ENCODE peak calls at places on chromosomes 2 and 18, in eight cellular contexts. U is ELR; P is CD8-positive, alpha-beta T cell; C is cardiac fibroblast; O is HT1080; J is GM23248; F is activated T-cell treated with anti-CD3 and anti-CD28 coated beads for 1 hour; K is hypothalamus. D is an unnamed sample.

GRCh38 chr2:64311948-64312621 is 141.9 kb upstream of the LGALSL start:
- DNase-seq in U (peak), K (peak), O (peak), J (peak), F (no peak), P (no peak), C (peak), D (no peak)

GRCh38 chr18:61822879-61823278 is 69.9 kb downstream of the RNF152 start:
- DNase-seq in F (no peak), U (no peak), C (no peak), J (no peak), O (no peak), P (no peak), K (no peak), D (no peak)

GRCh38 chr2:96636772-96637171 is 1.3 kb downstream of the KANSL3 start:
- DNase-seq in J (peak), U (peak), P (no peak), C (no peak), K (no peak), F (no peak), O (no peak), D (no peak)

GRCh38 chr2:85797959-85798358 is 44.2 kb downstream of the ATOH8 start:
- DNase-seq in F (no peak), O (no peak), J (peak), U (peak), K (no peak), C (peak), P (no peak), D (no peak)

GRCh38 chr18:23115683-23116096 is 19.6 kb upstream of the CABLES1 start:
- DNase-seq in J (peak), K (no peak), P (no peak), F (no peak), U (peak), O (peak), C (peak), D (no peak)

GRCh38 chr2:169715379-169716228 is 18.0 kb upstream of the KLHL23 start:
- DNase-seq in O (no peak), U (peak), J (peak), F (no peak), P (no peak), K (no peak), C (peak), D (no peak)

GRCh38 chr18:42178381-42179080 is 223.5 kb downstream of the PIK3C3 start:
- DNase-seq in U (no peak), P (no peak), C (no peak), J (no peak), F (no peak), O (no peak), K (no peak), D (no peak)

GRCh38 chr2:55862269-55862668 is 61.3 kb downstream of the EFEMP1 start:
- DNase-seq in C (peak), K (no peak), F (no peak), J (peak), U (peak), O (peak), P (no peak), D (no peak)

GRCh38 chr2:1504311-1504750 is 91.1 kb downstream of the TPO start:
- DNase-seq in O (no peak), P (no peak), J (no peak), F (no peak), C (no peak), U (no peak), K (no peak), D (no peak)

GRCh38 chr2:9326975-9327374 is 96.4 kb downstream of the ITGB1BP1 start:
- DNase-seq in C (peak), F (no peak), K (no peak), O (peak), U (peak), P (no peak), J (peak), D (no peak)

GRCh38 chr2:16184945-16185660 is 244.8 kb downstream of the MYCN start:
- DNase-seq in J (no peak), K (no peak), P (no peak), U (no peak), O (no peak), C (no peak), F (no peak), D (no peak)

GRCh38 chr18:58788971-58789797 is 75.5 kb upstream of the ZNF532 start:
- DNase-seq in O (peak), J (peak), C (peak), P (no peak), F (no peak), U (peak), K (peak), D (no peak)

GRCh38 chr18:75896865-75897264 is 469.4 kb upstream of the SMIM21 start:
- DNase-seq in C (no peak), F (no peak), P (no peak), K (no peak), U (peak), J (no peak), O (peak), D (no peak)

GRCh38 chr2:150484006-150484405 is 3.5 kb downstream of the RND3 start:
- DNase-seq in F (no peak), O (no peak), K (no peak), J (peak), U (peak), C (no peak), P (no peak), D (no peak)

GRCh38 chr18:77105021-77105420 is 27.6 kb downstream of the MBP start:
- DNase-seq in K (no peak), F (no peak), O (no peak), J (no peak), P (peak), C (no peak), U (no peak), D (no peak)

GRCh38 chr18:2919600-2919999 is 72.8 kb downstream of the EMILIN2 start:
- DNase-seq in U (no peak), O (no peak), C (no peak), K (no peak), F (no peak), J (no peak), P (no peak), D (no peak)

GRCh38 chr2:227890495-227891079 is 19.2 kb downstream of the DAW1 start:
- DNase-seq in P (no peak), K (no peak), C (peak), J (peak), F (no peak), U (peak), O (peak), D (no peak)

GRCh38 chr2:160209457-160209856 is 9.4 kb upstream of the ITGB6 start:
- DNase-seq in F (no peak), P (no peak), C (peak), U (peak), O (peak), J (peak), K (no peak), D (no peak)

GRCh38 chr2:174340400-174341300 is 5.9 kb downstream of the SP9 start:
- DNase-seq in U (peak), F (no peak), C (no peak), P (no peak), K (no peak), O (no peak), J (no peak), D (no peak)

GRCh38 chr2:70697603-70698383 is 70.2 kb downstream of the ADD2 start:
- DNase-seq in O (no peak), P (peak), F (no peak), U (no peak), C (no peak), J (no peak), K (no peak), D (no peak)

GRCh38 chr2:196515608-196516007 is 123.9 kb upstream of the CCDC150 start:
- DNase-seq in U (no peak), P (no peak), F (no peak), C (no peak), O (no peak), J (no peak), K (no peak), D (no peak)

GRCh38 chr2:1685957-1686783 is 58.1 kb downstream of the PXDN start:
- DNase-seq in O (no peak), F (no peak), J (no peak), C (no peak), K (no peak), U (peak), P (peak), D (no peak)

GRCh38 chr2:240585681-240586197 is 795 bp upstream of the CAPN10 start:
- DNase-seq in K (no peak), F (no peak), J (peak), U (no peak), C (no peak), O (no peak), P (no peak), D (no peak)

GRCh38 chr2:191845248-191845715 is 1.6 kb downstream of the CAVIN2 start:
- DNase-seq in J (no peak), P (no peak), K (no peak), C (peak), F (no peak), O (no peak), U (no peak), D (no peak)